ENCODE peak calls at places on chromosomes 16 and 17, in ten cellular contexts. L is lung, H is spleen, R is fibroblast of lung, A is pancreas, J is neuronal stem cell, I is prostate gland, B is neural progenitor cell, M is right cardiac atrium, N is Peyer's patch. C is an unnamed sample. For H3K27me3, the result is how much of the 10 kb centered on the place peaks cover.

GRCh38 chr16:53346-54236 is at the start of the genes POLR3K and SNRNP25:
- DNase-seq in B (peak), N (peak), R (peak), I (peak), A (peak), J (peak), M (peak), L (peak), H (peak), C (peak)

GRCh38 chr17:76026714-76027158 is 370 bp downstream of the EVPL start:
- DNase-seq in A (no peak), J (no peak), H (no peak), N (peak), R (no peak), B (no peak), L (peak), I (peak), M (peak), C (no peak)

GRCh38 chr17:83202002-83203000 is 122.9 kb downstream of the METRNL start:
- DNase-seq in H (peak), L (no peak), B (no peak), I (peak), A (no peak), R (no peak), N (peak), J (no peak), M (peak), C (no peak)

GRCh38 chr16:85935957-85936760 is 37.2 kb downstream of the IRF8 start:
- DNase-seq in H (peak), R (no peak), L (no peak), N (no peak), M (no peak), I (no peak), B (no peak), J (no peak), A (no peak), C (no peak)

GRCh38 chr16:61887903-61888302 is 148.3 kb downstream of the CDH8 start:
- DNase-seq in R (no peak), N (no peak), B (no peak), H (no peak), M (peak), I (no peak), A (no peak), J (no peak), L (no peak), C (peak)

GRCh38 chr17:56297142-56297541 is 143.9 kb downstream of the ANKFN1 start:
- DNase-seq in H (no peak), I (no peak), M (no peak), B (no peak), N (no peak), L (no peak), R (peak), J (no peak), A (no peak), C (peak)

GRCh38 chr16:89373355-89374110 is 116.8 kb downstream of the ANKRD11 start:
- DNase-seq in M (no peak), H (no peak), J (no peak), R (peak), L (no peak), A (no peak), B (no peak), N (no peak), I (no peak), C (no peak)

GRCh38 chr17:21252289-21252874 is 828 bp downstream of the NATD1 start:
- DNase-seq in L (no peak), M (no peak), R (no peak), H (peak), N (no peak), A (no peak), I (no peak), B (peak), J (no peak), C (no peak)

GRCh38 chr16:51152691-51153261 is 1.7 kb upstream of the SALL1 start:
- DNase-seq in N (no peak), A (no peak), I (no peak), J (no peak), H (no peak), L (no peak), B (no peak), M (peak), R (peak), C (no peak)

GRCh38 chr17:71527311-71527710 is 593.5 kb upstream of the SOX9 start:
- DNase-seq in I (no peak), H (no peak), A (no peak), J (no peak), L (no peak), R (no peak), B (no peak), N (no peak), M (no peak), C (peak)

GRCh38 chr17:36182176-36183000 is 6.0 kb upstream of the TBC1D3B start:
- DNase-seq in N (no peak), R (peak), L (no peak), I (peak), H (peak), M (no peak), B (peak), J (no peak), A (no peak), C (no peak)

GRCh38 chr17:75625813-75626486 is 7.3 kb upstream of the SMIM5 start:
- DNase-seq in B (peak), H (no peak), I (no peak), R (peak), L (no peak), M (peak), A (no peak), J (peak), N (no peak), C (peak)

GRCh38 chr16:85929259-85929704 is 30.3 kb downstream of the IRF8 start:
- DNase-seq in J (no peak), N (no peak), L (no peak), M (no peak), B (no peak), A (no peak), H (no peak), R (no peak), I (no peak), C (no peak)

GRCh38 chr16:57115504-57116182 is 23.3 kb downstream of the CPNE2 start:
- DNase-seq in R (peak), N (no peak), I (peak), M (peak), L (no peak), H (no peak), J (peak), A (no peak), B (peak), C (no peak)

GRCh38 chr17:56658648-56659047 is 65.1 kb downstream of the NOG start:
- DNase-seq in R (no peak), I (no peak), A (no peak), B (no peak), J (no peak), L (no peak), N (no peak), M (no peak), H (no peak), C (no peak)

GRCh38 chr17:29927546-29927945 is 2.5 kb downstream of the SSH2 start:
- DNase-seq in B (no peak), I (no peak), L (no peak), N (no peak), H (no peak), R (no peak), A (no peak), J (no peak), M (no peak), C (no peak)

GRCh38 chr16:69351309-69352027 is at the start of gene TMED6:
- DNase-seq in J (no peak), N (peak), H (peak), A (peak), M (no peak), I (no peak), L (no peak), B (no peak), R (no peak), C (no peak)

GRCh38 chr17:77327181-77327565 is 186.4 kb downstream of the SEC14L1 start:
- DNase-seq in A (no peak), J (no peak), N (peak), H (peak), B (no peak), M (peak), I (no peak), L (peak), R (no peak), C (no peak)
- H3K4me3 ChIP-seq in A (no peak), J (no peak), N (no peak), H (no peak), B (no peak), M (no peak), I (no peak), L (no peak), R (no peak), C (no peak)

GRCh38 chr16:15795615-15796014 is 61.2 kb downstream of the MYH11 start:
- DNase-seq in R (no peak), A (no peak), H (no peak), J (no peak), M (no peak), N (no peak), L (no peak), B (no peak), I (no peak), C (no peak)
- H3K27me3 ChIP-seq in R (under half), A (under half), H (under half), J (under half), M (under half), N (under half), L (under half), B (under half), I (under half), C (under half)

GRCh38 chr16:2196162-2196980 is at the start of gene CASKIN1:
- DNase-seq in J (peak), N (no peak), A (no peak), R (no peak), B (peak), I (no peak), L (no peak), M (no peak), H (no peak), C (no peak)

GRCh38 chr16:2198283-2198682 is 1.9 kb upstream of the CASKIN1 start:
- DNase-seq in R (no peak), B (no peak), L (no peak), A (no peak), J (no peak), I (no peak), H (no peak), N (no peak), M (no peak), C (no peak)

GRCh38 chr16:2197765-2198164 is 1.4 kb upstream of the CASKIN1 start:
- DNase-seq in L (no peak), B (no peak), R (no peak), I (no peak), N (no peak), J (no peak), A (no peak), H (no peak), M (no peak), C (no peak)

GRCh38 chr16:2195316-2196161 is 866 bp downstream of the CASKIN1 start:
- DNase-seq in N (no peak), J (no peak), I (no peak), B (peak), H (no peak), L (no peak), R (no peak), M (no peak), A (no peak), C (no peak)

DNA sequence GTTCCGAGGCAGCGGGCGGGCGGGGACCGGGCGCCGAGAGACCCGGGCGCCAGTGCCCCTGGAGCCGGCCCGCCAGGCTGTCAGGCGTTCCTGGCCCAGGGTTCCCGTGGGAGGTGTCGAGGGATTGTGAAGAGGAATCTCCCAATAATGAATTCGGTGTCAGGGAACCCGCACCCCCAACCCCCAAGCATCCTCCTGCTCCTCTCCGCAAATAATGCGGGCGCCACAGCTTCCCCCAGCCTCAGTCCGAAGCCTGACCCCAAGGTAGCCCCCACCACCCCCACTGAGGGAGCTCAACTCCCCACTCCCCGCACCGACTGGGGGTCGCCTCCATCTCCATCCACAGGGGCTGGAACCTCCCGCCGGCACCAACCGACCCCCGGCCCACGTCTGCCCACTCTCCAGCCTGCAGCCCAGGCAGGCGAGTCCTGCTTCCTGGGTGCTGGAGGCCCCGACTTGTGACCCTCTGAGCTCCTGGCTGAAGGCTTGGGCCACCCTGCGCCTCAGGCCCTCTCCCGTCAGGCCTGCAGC is 641 bp upstream of the CASKIN1 start:
- DNase-seq in R (no peak), N (no peak), M (no peak), I (no peak), J (no peak), L (no peak), A (no peak), H (no peak), B (no peak), C (no peak)
- H3K4me3 ChIP-seq in R (no peak), N (peak), M (peak), I (peak), J (peak), L (no peak), A (peak), H (peak), B (peak), C (no peak)

DNA sequence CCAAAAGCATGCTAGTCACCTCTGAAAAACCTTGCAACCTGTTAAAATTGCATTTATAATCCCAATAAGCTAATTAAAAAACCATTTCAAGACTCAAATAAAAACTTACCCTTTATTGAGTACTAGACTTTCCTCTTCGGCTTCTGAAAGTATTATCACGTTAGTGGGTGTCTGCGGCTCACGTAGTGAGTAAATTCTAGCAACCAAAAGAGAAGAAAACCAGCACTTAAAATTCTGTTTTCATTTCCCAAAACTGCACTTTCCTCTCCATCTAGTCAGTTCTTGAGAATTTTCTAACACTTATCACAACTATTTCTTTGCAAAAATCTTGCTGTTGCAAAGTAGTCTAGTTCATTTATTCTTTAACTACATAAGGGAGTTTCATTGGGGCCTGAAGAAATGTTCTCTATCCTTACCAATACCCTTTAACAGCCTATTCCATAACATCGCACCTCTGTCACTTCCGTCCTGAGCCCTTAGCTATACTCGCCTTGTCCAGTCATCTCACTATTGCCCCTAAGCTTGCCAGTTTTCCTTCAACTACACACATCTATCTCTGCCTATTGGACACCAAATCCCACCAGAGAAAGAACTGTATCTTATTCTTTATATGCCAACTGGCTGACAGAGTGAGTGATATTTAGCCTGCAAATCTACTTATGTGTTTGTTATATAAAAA is 8.7 kb downstream of the NUP88 start:
- DNase-seq in J (no peak), N (no peak), B (no peak), H (no peak), L (no peak), M (no peak), R (no peak), I (no peak), A (no peak), C (no peak)
- H3K27me3 ChIP-seq in J (under half), N (under half), B (under half), H (under half), L (under half), M (under half), R (under half), I (under half), A (under half), C (under half)

DNA sequence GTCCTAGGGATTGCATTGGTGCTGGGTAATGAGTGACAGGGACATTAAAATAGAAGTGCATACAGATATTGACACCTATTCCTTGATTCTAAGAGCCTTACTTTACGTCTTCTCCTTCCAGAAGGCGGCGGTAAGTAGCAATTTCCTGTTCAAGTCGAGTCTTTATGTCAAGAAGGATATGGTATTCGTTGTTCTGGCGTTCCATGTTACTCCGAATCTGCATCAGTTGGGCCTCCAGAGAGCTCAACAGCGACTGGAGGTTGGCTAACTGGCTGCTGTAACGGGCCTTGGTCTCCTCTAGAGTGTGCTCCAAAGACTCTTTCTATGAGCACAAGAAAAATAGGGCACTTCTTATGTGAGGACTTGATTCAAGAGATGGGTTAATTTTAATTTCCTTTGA is 7.0 kb downstream of the KRT20 start:
- DNase-seq in N (no peak), H (no peak), L (no peak), B (no peak), M (no peak), I (no peak), A (no peak), J (no peak), R (no peak), C (no peak)
- H3K4me3 ChIP-seq in N (no peak), H (no peak), L (no peak), B (no peak), M (no peak), I (no peak), A (no peak), J (no peak), R (no peak), C (no peak)

GRCh38 chr17:58508341-58509067 is 5.9 kb downstream of the MTMR4 start:
- DNase-seq in M (no peak), A (no peak), N (no peak), B (no peak), J (no peak), I (no peak), H (no peak), L (no peak), R (no peak), C (no peak)
- H3K27me3 ChIP-seq in M (under half), A (under half), N (under half), B (under half), J (under half), I (under half), H (under half), L (under half), R (under half), C (under half)

DNA sequence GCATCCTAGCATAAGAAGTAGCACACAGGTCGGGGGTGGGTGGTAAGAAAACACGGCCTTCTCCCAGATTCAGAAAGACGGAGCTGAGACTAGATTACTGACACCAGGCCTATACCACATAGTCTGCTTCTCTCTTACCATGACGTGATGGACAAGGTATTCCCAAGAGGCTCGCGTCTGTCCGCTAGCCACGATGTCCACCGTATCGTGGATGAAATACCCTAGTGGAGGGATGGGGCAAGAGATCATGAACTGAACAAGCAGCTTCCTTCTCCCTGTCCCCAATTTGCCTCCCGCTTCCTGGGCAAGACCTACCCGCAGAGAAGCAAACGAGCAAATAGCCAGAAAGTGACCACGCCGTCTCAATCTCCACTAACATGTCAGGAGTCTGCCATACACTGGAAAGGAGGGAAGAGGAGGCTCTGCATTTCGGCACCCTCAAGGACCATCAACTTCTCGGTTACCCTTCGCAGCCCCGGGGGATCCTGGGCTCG is 820 bp downstream of the TLCD1 start:
- DNase-seq in R (peak), N (no peak), I (no peak), H (no peak), M (no peak), A (no peak), L (no peak), B (no peak), J (no peak), C (peak)
- H3K4me3 ChIP-seq in R (peak), N (peak), I (peak), H (peak), M (no peak), A (peak), L (peak), B (peak), J (peak), C (peak)

GRCh38 chr16:3044708-3045107 is 1.7 kb upstream of the MMP25 start:
- DNase-seq in R (no peak), B (no peak), N (no peak), I (no peak), L (no peak), H (no peak), A (no peak), J (no peak), M (no peak), C (no peak)

GRCh38 chr16:3038256-3038655 is 1.5 kb upstream of the BICDL2 start:
- DNase-seq in I (peak), N (no peak), J (no peak), M (peak), B (no peak), R (no peak), L (peak), H (no peak), A (peak), C (no peak)

GRCh38 chr16:3045758-3046505 is 429 bp upstream of the MMP25 start:
- DNase-seq in J (no peak), I (no peak), H (peak), N (no peak), A (no peak), L (no peak), R (no peak), M (peak), B (peak), C (no peak)

GRCh38 chr16:3038896-3039295 is 2.2 kb upstream of the BICDL2 start:
- DNase-seq in L (no peak), A (no peak), H (no peak), N (peak), I (no peak), J (no peak), R (no peak), B (no peak), M (peak), C (no peak)

DNA sequence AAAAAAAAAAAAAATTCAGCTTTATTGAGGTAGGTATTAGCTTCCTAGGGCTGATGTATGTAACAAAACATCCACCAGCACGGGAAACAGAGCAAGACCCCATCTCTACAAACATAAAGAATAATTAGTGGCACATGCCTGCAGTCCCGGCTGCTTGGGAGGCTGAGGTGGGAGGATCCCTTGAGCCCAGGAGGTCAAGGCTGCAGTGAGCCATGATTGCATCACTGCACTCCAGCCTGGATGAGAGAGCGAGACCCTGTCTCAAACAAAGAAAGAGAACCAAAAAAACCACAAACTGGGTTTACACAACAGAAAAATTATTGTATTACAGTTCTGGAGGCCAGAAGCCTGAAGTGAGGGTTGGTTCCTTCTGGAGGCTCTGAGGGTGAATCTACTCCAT is 4.0 kb upstream of the MMP25 start:
- DNase-seq in H (no peak), R (no peak), L (no peak), A (no peak), J (no peak), B (no peak), I (no peak), M (no peak), N (no peak), C (no peak)
- H3K27me3 ChIP-seq in H (half or more), R (under half), L (under half), A (under half), J (under half), B (half or more), I (under half), M (under half), N (under half), C (under half)

GRCh38 chr17:50200447-50201225 is 795 bp downstream of the COL1A1 start:
- DNase-seq in N (peak), A (peak), I (peak), J (peak), H (peak), B (peak), L (peak), M (peak), R (peak), C (peak)
- H3K4me3 ChIP-seq in N (peak), A (peak), I (peak), J (peak), H (peak), B (peak), L (peak), M (peak), R (peak), C (peak)

GRCh38 chr17:78253946-78254672 is 22.7 kb downstream of the TMEM235 start:
- DNase-seq in R (peak), M (peak), B (peak), H (peak), L (peak), A (peak), J (peak), N (peak), I (peak), C (peak)
- H3K27me3 ChIP-seq in R (under half), M (under half), B (under half), H (under half), L (under half), A (under half), J (under half), N (under half), I (under half), C (under half)

C was measured in MG63.